ENCODE peak calls at places on chromosome 4, in nine cellular contexts. Z is aorta; P is AG04449; A is NCI-H524; S is HTR-8/SVneo; V is stimulated activated CD4-positive, alpha-beta T cell treated with anti-CD3 and anti-CD28 coated beads, Interleukin-4, amount 100 ng/mL, for 48 hours; Y is retina; T is NCI-H1092; U is activated T-helper 1 cell treated with anti-CD3 and anti-CD28 coated beads, Interleukin-2, amount 50 U/mL, for 16 hours. C is an unnamed sample.

GRCh38 chr4:155999743-156000142 is 46.1 kb upstream of the CTSO start:
- DNase-seq in Z (no peak), P (no peak), A (no peak), S (peak; percentile 10), V (no peak), Y (peak; percentile 45), T (no peak), U (no peak), C (no peak)

GRCh38 chr4:120723986-120724385 is 198.5 kb downstream of the PRDM5 start:
- DNase-seq in Z (no peak), P (no peak), A (no peak), S (no peak), V (no peak), Y (no peak), T (no peak), U (no peak), C (peak; percentile 32)

GRCh38 chr4:151340751-151341385 is 15.5 kb upstream of the SH3D19 start:
- DNase-seq in Z (no peak), P (no peak), A (no peak), S (no peak), V (no peak), Y (no peak), T (no peak), U (no peak), C (no peak)

GRCh38 chr4:121304843-121305348 is 75.9 kb downstream of the QRFPR start:
- DNase-seq in Z (no peak), P (no peak), A (no peak), S (no peak), V (no peak), Y (no peak), T (no peak), U (no peak), C (no peak)

GRCh38 chr4:149161247-149161646 is 654.4 kb downstream of the IQCM start:
- DNase-seq in Z (no peak), P (peak; percentile 65), A (no peak), S (no peak), V (no peak), Y (no peak), T (no peak), U (no peak), C (no peak)

GRCh38 chr4:89344571-89344970 is 37.0 kb upstream of the GPRIN3 start:
- DNase-seq in Z (no peak), P (no peak), A (no peak), S (no peak), V (no peak), Y (no peak), T (no peak), U (no peak), C (no peak)

GRCh38 chr4:176333076-176333475 is 13.3 kb downstream of the SPCS3 start:
- DNase-seq in Z (no peak), P (no peak), A (no peak), S (no peak), V (no peak), Y (no peak), T (no peak), U (no peak), C (no peak)

GRCh38 chr4:54941994-54942552 is 183.3 kb downstream of the KDR start:
- DNase-seq in Z (no peak), P (no peak), A (no peak), S (no peak), V (no peak), Y (peak; percentile 18), T (peak; percentile 15), U (no peak), C (no peak)

C was measured in D341Med.